ENCODE peak calls at places on chromosomes 12 and 14, in seven cellular contexts. One of them, this sample, is unnamed.

GRCh38 chr14:23345987-23346692 is 6.5 kb downstream of the SLC22A17 start:
- DNase-seq in IMR-90: no peak
- DNase-seq in suprapubic skin: no peak
- DNase-seq in stomach: no peak
- DNase-seq in transverse colon: no peak
- DNase-seq in heart left ventricle: no peak
- DNase-seq in HCT116: no peak
- DNase-seq in this sample: no peak

GRCh38 chr14:58793096-58793740 is 155.5 kb downstream of the DACT1 start:
- DNase-seq in suprapubic skin: no peak
- DNase-seq in transverse colon: no peak
- DNase-seq in stomach: no peak
- DNase-seq in IMR-90: peak; percentile 55
- DNase-seq in HCT116: no peak
- DNase-seq in heart left ventricle: no peak
- DNase-seq in this sample: no peak

GRCh38 chr12:104702565-104703139 is 245.9 kb downstream of the CHST11 start:
- DNase-seq in transverse colon: no peak
- DNase-seq in IMR-90: no peak
- DNase-seq in suprapubic skin: peak; percentile 79
- DNase-seq in stomach: no peak
- DNase-seq in heart left ventricle: peak; percentile 50
- DNase-seq in HCT116: no peak
- DNase-seq in this sample: no peak

GRCh38 chr14:38721822-38722431 is 381.1 kb downstream of the SEC23A start:
- DNase-seq in stomach: peak; percentile 65
- DNase-seq in suprapubic skin: no peak
- DNase-seq in IMR-90: peak; percentile 31
- DNase-seq in transverse colon: peak; percentile 79
- DNase-seq in heart left ventricle: no peak
- DNase-seq in HCT116: peak; percentile 40
- DNase-seq in this sample: peak; percentile 48

GRCh38 chr12:8887285-8887715 is 27.0 kb upstream of the PHC1 start:
- DNase-seq in heart left ventricle: no peak
- DNase-seq in HCT116: no peak
- DNase-seq in stomach: no peak
- DNase-seq in suprapubic skin: no peak
- DNase-seq in IMR-90: peak; percentile 25
- DNase-seq in transverse colon: no peak
- DNase-seq in this sample: no peak

GRCh38 chr12:88844426-88844825 is 264.2 kb upstream of the KITLG start:
- DNase-seq in HCT116: no peak
- DNase-seq in transverse colon: no peak
- DNase-seq in IMR-90: no peak
- DNase-seq in heart left ventricle: no peak
- DNase-seq in suprapubic skin: no peak
- DNase-seq in stomach: no peak
- DNase-seq in this sample: no peak

GRCh38 chr14:64625363-64626232 is 75.8 kb downstream of the PPP1R36 start:
- DNase-seq in suprapubic skin: no peak
- DNase-seq in IMR-90: no peak
- DNase-seq in stomach: peak; percentile 59
- DNase-seq in transverse colon: peak; percentile 22
- DNase-seq in HCT116: no peak
- DNase-seq in heart left ventricle: peak; percentile 37
- DNase-seq in this sample: no peak

GRCh38 chr14:35855886-35856481 is 29.8 kb downstream of the BRMS1L start:
- DNase-seq in stomach: no peak
- DNase-seq in HCT116: no peak
- DNase-seq in transverse colon: no peak
- DNase-seq in suprapubic skin: no peak
- DNase-seq in IMR-90: no peak
- DNase-seq in heart left ventricle: no peak
- DNase-seq in this sample: no peak

GRCh38 chr12:90896164-90896563 is 58.8 kb downstream of the CCER1 start:
- DNase-seq in suprapubic skin: no peak
- DNase-seq in transverse colon: no peak
- DNase-seq in heart left ventricle: no peak
- DNase-seq in stomach: no peak
- DNase-seq in HCT116: peak; percentile 18
- DNase-seq in IMR-90: peak; percentile 82
- DNase-seq in this sample: no peak

GRCh38 chr14:92471919-92472318 is 41.7 kb upstream of the RIN3 start:
- DNase-seq in suprapubic skin: no peak
- DNase-seq in transverse colon: peak; percentile 15
- DNase-seq in HCT116: peak; percentile 62
- DNase-seq in heart left ventricle: no peak
- DNase-seq in IMR-90: peak; percentile 93
- DNase-seq in stomach: no peak
- DNase-seq in this sample: no peak

GRCh38 chr12:112839386-112839972 is 47.9 kb downstream of the RPH3A start:
- DNase-seq in stomach: no peak
- DNase-seq in transverse colon: no peak
- DNase-seq in suprapubic skin: no peak
- DNase-seq in HCT116: no peak
- DNase-seq in IMR-90: peak; percentile 47
- DNase-seq in heart left ventricle: no peak
- DNase-seq in this sample: no peak

GRCh38 chr14:54259821-54260220 is 137.0 kb upstream of the CDKN3 start:
- DNase-seq in transverse colon: no peak
- DNase-seq in stomach: no peak
- DNase-seq in IMR-90: no peak
- DNase-seq in suprapubic skin: no peak
- DNase-seq in heart left ventricle: no peak
- DNase-seq in HCT116: no peak
- DNase-seq in this sample: no peak

GRCh38 chr12:46659032-46659703 is 166.6 kb downstream of the SLC38A4 start:
- DNase-seq in HCT116: no peak
- DNase-seq in transverse colon: no peak
- DNase-seq in IMR-90: peak; percentile 36
- DNase-seq in heart left ventricle: no peak
- DNase-seq in stomach: no peak
- DNase-seq in suprapubic skin: no peak
- DNase-seq in this sample: no peak

GRCh38 chr12:113161415-113162016 is 12.0 kb downstream of the CFAP73 start:
- DNase-seq in transverse colon: no peak
- DNase-seq in stomach: no peak
- DNase-seq in HCT116: peak; percentile 74
- DNase-seq in heart left ventricle: no peak
- DNase-seq in IMR-90: no peak
- DNase-seq in suprapubic skin: no peak
- DNase-seq in this sample: no peak

GRCh38 chr14:90456551-90456950 is 59.7 kb downstream of the CALM1 start:
- DNase-seq in transverse colon: no peak
- DNase-seq in IMR-90: no peak
- DNase-seq in HCT116: no peak
- DNase-seq in heart left ventricle: no peak
- DNase-seq in suprapubic skin: no peak
- DNase-seq in stomach: no peak
- DNase-seq in this sample: no peak

GRCh38 chr14:90455100-90455571 is 58.3 kb downstream of the CALM1 start:
- DNase-seq in heart left ventricle: no peak
- DNase-seq in IMR-90: no peak
- DNase-seq in HCT116: no peak
- DNase-seq in transverse colon: no peak
- DNase-seq in suprapubic skin: no peak
- DNase-seq in stomach: no peak
- DNase-seq in this sample: no peak

GRCh38 chr14:90453401-90453951 is 56.6 kb downstream of the CALM1 start:
- DNase-seq in stomach: peak; percentile 35
- DNase-seq in HCT116: no peak
- DNase-seq in transverse colon: no peak
- DNase-seq in IMR-90: no peak
- DNase-seq in suprapubic skin: no peak
- DNase-seq in heart left ventricle: peak; percentile 48
- DNase-seq in this sample: no peak

GRCh38 chr14:90452366-90452765 is 55.5 kb downstream of the CALM1 start:
- DNase-seq in stomach: no peak
- DNase-seq in suprapubic skin: no peak
- DNase-seq in transverse colon: no peak
- DNase-seq in HCT116: no peak
- DNase-seq in IMR-90: no peak
- DNase-seq in heart left ventricle: no peak
- DNase-seq in this sample: no peak

DNA sequence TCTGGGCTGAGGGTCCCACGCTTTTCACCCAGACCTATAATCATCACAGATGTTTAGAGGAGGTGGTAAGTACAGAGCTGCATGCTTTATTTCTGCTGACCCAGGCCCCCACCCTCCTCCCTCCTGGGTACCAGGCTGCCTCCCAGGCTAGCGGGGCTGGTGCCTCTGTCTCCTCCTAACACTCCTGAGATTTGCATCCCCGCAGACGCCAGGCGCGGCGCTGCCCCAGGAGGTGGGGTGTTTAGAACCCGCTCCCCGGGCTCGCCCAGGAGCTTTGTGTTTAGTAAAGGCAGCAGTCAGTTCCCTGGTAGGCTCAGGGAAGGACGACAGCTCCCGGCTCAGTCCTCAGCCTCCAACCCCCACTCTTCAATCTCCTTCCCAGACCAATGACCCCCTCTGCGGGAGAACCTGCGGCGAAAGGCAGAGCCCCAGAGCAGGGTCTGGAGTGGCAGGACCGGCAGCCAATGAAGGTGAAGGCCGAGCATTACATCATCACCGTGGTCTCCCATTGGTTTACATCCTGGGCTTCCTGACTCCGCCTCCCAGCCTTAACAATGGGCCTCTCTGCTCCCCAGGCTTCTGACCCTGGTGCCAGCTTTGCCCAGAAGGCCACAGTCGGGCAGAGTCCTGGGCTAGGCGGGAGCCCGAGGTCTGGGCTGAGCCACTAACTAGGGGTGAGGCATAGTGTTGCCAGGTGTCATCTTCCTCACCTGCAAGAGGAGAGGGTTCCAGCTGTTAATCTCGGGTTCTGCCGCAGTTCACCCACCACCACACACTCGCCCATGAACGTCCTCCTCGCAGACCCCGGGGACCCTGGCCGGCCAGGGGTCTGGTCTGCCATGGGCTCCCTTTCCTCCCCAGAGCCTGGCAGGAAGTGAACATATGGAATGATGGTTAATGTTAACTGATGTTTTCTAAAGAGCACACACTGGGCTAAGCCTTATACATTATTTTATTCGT is 57.5 kb downstream of the CALM1 start:
- DNase-seq in transverse colon: peak; percentile 88
- DNase-seq in IMR-90: peak; percentile 62
- DNase-seq in suprapubic skin: no peak
- DNase-seq in HCT116: peak; percentile 57
- DNase-seq in stomach: peak; percentile 81
- DNase-seq in heart left ventricle: peak; percentile 88
- DNase-seq in this sample: no peak
- TF ChIP-seq POLR2A in transverse colon: peak; percentile 41
- TF ChIP-seq POLR2A in IMR-90: no peak
- TF ChIP-seq POLR2A in suprapubic skin: no peak
- TF ChIP-seq POLR2A in HCT116: no peak
- TF ChIP-seq POLR2A in stomach: no peak
- TF ChIP-seq POLR2A in heart left ventricle: no peak
- TF ChIP-seq POLR2A in this sample: no peak

GRCh38 chr12:65164244-65164643 is 5.1 kb upstream of the LEMD3 start:
- DNase-seq in stomach: no peak
- DNase-seq in HCT116: no peak
- DNase-seq in heart left ventricle: no peak
- DNase-seq in suprapubic skin: no peak
- DNase-seq in transverse colon: no peak
- DNase-seq in IMR-90: no peak
- DNase-seq in this sample: no peak
- H3K4me1 ChIP-seq in stomach: peaks cover 9% of the 10 kb centered on the region
- H3K4me1 ChIP-seq in HCT116: no peaks in the 10 kb centered on the region
- H3K4me1 ChIP-seq in heart left ventricle: peaks cover 3% of the 10 kb centered on the region
- H3K4me1 ChIP-seq in suprapubic skin: peaks cover 10% of the 10 kb centered on the region
- H3K4me1 ChIP-seq in transverse colon: peaks cover 9% of the 10 kb centered on the region
- H3K4me1 ChIP-seq in IMR-90: no peaks in the 10 kb centered on the region
- H3K4me1 ChIP-seq in this sample: no peaks in the 10 kb centered on the region

GRCh38 chr12:65858831-65859230 is 34.5 kb downstream of the HMGA2 start:
- DNase-seq in stomach: no peak
- DNase-seq in HCT116: no peak
- DNase-seq in suprapubic skin: no peak
- DNase-seq in heart left ventricle: no peak
- DNase-seq in IMR-90: peak; percentile 72
- DNase-seq in transverse colon: no peak
- DNase-seq in this sample: no peak

GRCh38 chr12:65856521-65856920 is 32.2 kb downstream of the HMGA2 start:
- DNase-seq in suprapubic skin: no peak
- DNase-seq in HCT116: no peak
- DNase-seq in stomach: no peak
- DNase-seq in heart left ventricle: no peak
- DNase-seq in IMR-90: no peak
- DNase-seq in transverse colon: no peak
- DNase-seq in this sample: no peak

GRCh38 chr12:65857875-65858274 is 33.6 kb downstream of the HMGA2 start:
- DNase-seq in IMR-90: no peak
- DNase-seq in HCT116: no peak
- DNase-seq in heart left ventricle: no peak
- DNase-seq in suprapubic skin: no peak
- DNase-seq in stomach: no peak
- DNase-seq in transverse colon: no peak
- DNase-seq in this sample: no peak

GRCh38 chr12:65859519-65859918 is 35.2 kb downstream of the HMGA2 start:
- DNase-seq in stomach: no peak
- DNase-seq in transverse colon: no peak
- DNase-seq in heart left ventricle: no peak
- DNase-seq in HCT116: no peak
- DNase-seq in suprapubic skin: no peak
- DNase-seq in IMR-90: peak; percentile 39
- DNase-seq in this sample: no peak

GRCh38 chr12:65860584-65860983 is 36.3 kb downstream of the HMGA2 start:
- DNase-seq in HCT116: no peak
- DNase-seq in heart left ventricle: no peak
- DNase-seq in transverse colon: no peak
- DNase-seq in suprapubic skin: no peak
- DNase-seq in IMR-90: no peak
- DNase-seq in stomach: no peak
- DNase-seq in this sample: no peak
- TF ChIP-seq POLR2A in HCT116: no peak
- TF ChIP-seq POLR2A in heart left ventricle: no peak
- TF ChIP-seq POLR2A in transverse colon: no peak
- TF ChIP-seq POLR2A in suprapubic skin: no peak
- TF ChIP-seq POLR2A in IMR-90: no peak
- TF ChIP-seq POLR2A in stomach: no peak
- TF ChIP-seq POLR2A in this sample: no peak

DNA sequence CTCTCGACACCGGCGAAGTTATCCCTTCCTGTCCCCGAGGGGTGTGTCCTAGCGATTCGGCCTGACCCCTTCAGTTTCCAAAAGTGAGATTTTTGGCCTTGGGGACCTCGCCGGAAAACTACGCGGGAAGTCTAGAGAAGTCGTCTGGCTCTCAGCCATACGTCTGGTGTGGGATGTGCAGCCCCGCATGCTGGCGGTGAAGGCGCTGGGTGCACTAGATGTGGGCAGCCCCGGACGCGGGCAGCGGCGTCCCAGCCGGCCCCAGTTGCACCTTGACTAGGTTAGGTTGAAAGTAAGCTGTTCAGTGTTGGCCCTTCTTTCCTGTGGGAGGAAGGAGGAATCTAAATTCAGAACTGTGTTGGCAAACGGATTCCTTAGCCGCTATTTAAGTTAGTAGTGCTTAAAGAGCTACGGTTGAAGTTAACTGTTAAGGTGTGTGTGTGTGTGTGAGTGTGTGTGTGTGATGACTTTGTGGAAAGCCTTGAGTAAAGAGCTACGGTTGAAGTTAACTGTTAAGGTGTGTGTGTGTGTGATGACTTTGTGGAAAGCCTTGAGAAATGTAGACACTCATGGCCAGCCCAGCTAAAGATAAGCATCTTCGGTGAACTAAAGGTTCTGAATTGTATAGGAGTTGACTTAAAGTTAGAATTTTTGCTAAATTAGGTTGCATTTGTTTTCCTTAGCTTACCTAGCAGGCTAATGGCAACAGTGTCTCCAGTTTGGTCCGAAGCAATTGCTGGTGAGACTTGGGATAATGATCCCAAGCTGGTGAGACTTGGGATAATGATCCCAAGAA is 1.2 kb downstream of the KTN1 start:
- DNase-seq in heart left ventricle: peak; percentile 52
- DNase-seq in HCT116: no peak
- DNase-seq in suprapubic skin: peak; percentile 79
- DNase-seq in stomach: peak; percentile 42
- DNase-seq in transverse colon: peak; percentile 44
- DNase-seq in IMR-90: no peak
- DNase-seq in this sample: peak; percentile 22
- H3K4me1 ChIP-seq in heart left ventricle: peaks cover 54% of the 10 kb centered on the region
- H3K4me1 ChIP-seq in HCT116: peaks cover 35% of the 10 kb centered on the region
- H3K4me1 ChIP-seq in suprapubic skin: peaks cover 68% of the 10 kb centered on the region
- H3K4me1 ChIP-seq in stomach: peaks cover 43% of the 10 kb centered on the region
- H3K4me1 ChIP-seq in transverse colon: peaks cover 38% of the 10 kb centered on the region
- H3K4me1 ChIP-seq in IMR-90: peaks cover 15% of the 10 kb centered on the region
- H3K4me1 ChIP-seq in this sample: no peaks in the 10 kb centered on the region